ENCODE peak calls at places on chromosomes 12 and 14, in five cellular contexts. One of them, this sample, is unnamed. For H3K4me1, the result is how much of the 10 kb centered on the place peaks cover.

GRCh38 chr14:104105822-104106470 is 20.4 kb downstream of the ASPG start:
- DNase-seq in breast epithelium: peak
- DNase-seq in OCI-LY7: no peak
- DNase-seq in transverse colon: peak
- DNase-seq in adrenal gland: no peak
- DNase-seq in this sample: no peak

GRCh38 chr14:23182372-23183014 is 967 bp downstream of the SLC7A8 start:
- DNase-seq in OCI-LY7: peak
- DNase-seq in transverse colon: peak
- DNase-seq in adrenal gland: peak
- DNase-seq in breast epithelium: peak
- DNase-seq in this sample: peak

GRCh38 chr12:107487011-107487680 is 198.5 kb upstream of the PWP1 start:
- DNase-seq in OCI-LY7: no peak
- DNase-seq in transverse colon: no peak
- DNase-seq in breast epithelium: no peak
- DNase-seq in adrenal gland: no peak
- DNase-seq in this sample: no peak

GRCh38 chr12:131097247-131098177 is 143.8 kb downstream of the ADGRD1 start:
- DNase-seq in transverse colon: no peak
- DNase-seq in OCI-LY7: no peak
- DNase-seq in breast epithelium: peak
- DNase-seq in adrenal gland: no peak
- DNase-seq in this sample: no peak

GRCh38 chr12:132322206-132323132 is 6.9 kb downstream of the GALNT9 start:
- DNase-seq in breast epithelium: no peak
- DNase-seq in OCI-LY7: no peak
- DNase-seq in transverse colon: no peak
- DNase-seq in adrenal gland: no peak
- DNase-seq in this sample: peak

GRCh38 chr14:99909500-99910064 is 116.4 kb downstream of the EML1 start:
- DNase-seq in OCI-LY7: no peak
- DNase-seq in adrenal gland: no peak
- DNase-seq in transverse colon: no peak
- DNase-seq in breast epithelium: no peak
- DNase-seq in this sample: no peak

GRCh38 chr12:66602483-66603143 is 76.3 kb downstream of the GRIP1 start:
- DNase-seq in breast epithelium: no peak
- DNase-seq in adrenal gland: no peak
- DNase-seq in transverse colon: no peak
- DNase-seq in OCI-LY7: peak
- DNase-seq in this sample: no peak

GRCh38 chr12:128079476-128079875 is 187.5 kb upstream of the TMEM132C start:
- DNase-seq in OCI-LY7: no peak
- DNase-seq in breast epithelium: no peak
- DNase-seq in transverse colon: no peak
- DNase-seq in adrenal gland: peak
- DNase-seq in this sample: no peak

GRCh38 chr12:53868516-53868986 is 70.1 kb upstream of the HOXC13 start:
- DNase-seq in breast epithelium: no peak
- DNase-seq in transverse colon: no peak
- DNase-seq in OCI-LY7: no peak
- DNase-seq in adrenal gland: no peak
- DNase-seq in this sample: no peak

GRCh38 chr12:50647479-50647878 is 116.4 kb upstream of the ATF1 start:
- DNase-seq in OCI-LY7: no peak
- DNase-seq in transverse colon: no peak
- DNase-seq in breast epithelium: no peak
- DNase-seq in adrenal gland: no peak
- DNase-seq in this sample: peak

GRCh38 chr12:54428050-54429013 is 9.3 kb upstream of the ITGA5 start:
- DNase-seq in OCI-LY7: no peak
- DNase-seq in transverse colon: peak
- DNase-seq in adrenal gland: no peak
- DNase-seq in breast epithelium: no peak
- DNase-seq in this sample: peak

GRCh38 chr12:131074221-131075083 is 120.7 kb downstream of the ADGRD1 start:
- DNase-seq in OCI-LY7: no peak
- DNase-seq in adrenal gland: peak
- DNase-seq in breast epithelium: no peak
- DNase-seq in transverse colon: no peak
- DNase-seq in this sample: no peak

GRCh38 chr14:31208546-31209424 is 1.2 kb upstream of the HECTD1 start:
- DNase-seq in OCI-LY7: no peak
- DNase-seq in adrenal gland: no peak
- DNase-seq in transverse colon: peak
- DNase-seq in breast epithelium: no peak
- DNase-seq in this sample: no peak

GRCh38 chr14:93745603-93746273 is 42.5 kb downstream of the PRIMA1 start:
- DNase-seq in OCI-LY7: no peak
- DNase-seq in adrenal gland: no peak
- DNase-seq in breast epithelium: no peak
- DNase-seq in transverse colon: no peak
- DNase-seq in this sample: no peak

GRCh38 chr14:74516451-74517155 is 23.0 kb downstream of the ISCA2 start:
- DNase-seq in breast epithelium: no peak
- DNase-seq in adrenal gland: peak
- DNase-seq in OCI-LY7: no peak
- DNase-seq in transverse colon: no peak
- DNase-seq in this sample: no peak

GRCh38 chr12:114011711-114012110 is 45.6 kb upstream of the RBM19 start:
- DNase-seq in adrenal gland: no peak
- DNase-seq in breast epithelium: no peak
- DNase-seq in transverse colon: no peak
- DNase-seq in OCI-LY7: no peak
- DNase-seq in this sample: no peak

GRCh38 chr14:77268989-77269595 is 1.9 kb downstream of the NGB start:
- DNase-seq in OCI-LY7: peak
- DNase-seq in adrenal gland: no peak
- DNase-seq in transverse colon: no peak
- DNase-seq in breast epithelium: no peak
- DNase-seq in this sample: no peak

GRCh38 chr12:124036117-124037109 is 63.4 kb downstream of the ZNF664 start:
- DNase-seq in adrenal gland: peak
- DNase-seq in breast epithelium: no peak
- DNase-seq in transverse colon: peak
- DNase-seq in OCI-LY7: peak
- DNase-seq in this sample: peak

GRCh38 chr14:59303216-59303615 is 114.7 kb downstream of the DAAM1 start:
- DNase-seq in transverse colon: no peak
- DNase-seq in breast epithelium: no peak
- DNase-seq in adrenal gland: no peak
- DNase-seq in OCI-LY7: no peak
- DNase-seq in this sample: no peak

GRCh38 chr12:109160433-109160832 is 44.0 kb downstream of the ACACB start:
- DNase-seq in transverse colon: no peak
- DNase-seq in OCI-LY7: no peak
- DNase-seq in adrenal gland: no peak
- DNase-seq in breast epithelium: no peak
- DNase-seq in this sample: peak

DNA sequence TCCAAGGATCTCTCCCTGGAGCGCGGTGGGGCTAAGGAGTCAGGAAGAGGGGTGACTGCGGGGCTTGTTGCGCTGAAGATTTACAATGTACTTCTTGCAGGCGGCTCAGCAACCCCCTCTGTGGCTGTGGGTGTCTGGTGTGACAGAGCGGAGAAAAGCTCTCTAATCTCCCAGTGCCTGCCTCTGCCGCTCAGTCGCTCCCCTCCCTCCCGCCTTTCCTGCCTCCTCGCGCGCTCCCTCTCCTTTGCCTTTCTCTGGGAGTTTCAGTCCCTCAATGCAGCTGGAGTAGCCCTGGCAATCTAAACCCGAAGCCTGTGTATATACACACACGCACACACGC is 799 bp upstream of the TRHDE start:
- DNase-seq in OCI-LY7: no peak
- DNase-seq in breast epithelium: no peak
- DNase-seq in transverse colon: no peak
- DNase-seq in adrenal gland: no peak
- DNase-seq in this sample: peak
- TF ChIP-seq CTCF in OCI-LY7: no peak
- TF ChIP-seq CTCF in breast epithelium: no peak
- TF ChIP-seq CTCF in transverse colon: no peak
- TF ChIP-seq CTCF in adrenal gland: no peak
- TF ChIP-seq CTCF in this sample: no peak

DNA sequence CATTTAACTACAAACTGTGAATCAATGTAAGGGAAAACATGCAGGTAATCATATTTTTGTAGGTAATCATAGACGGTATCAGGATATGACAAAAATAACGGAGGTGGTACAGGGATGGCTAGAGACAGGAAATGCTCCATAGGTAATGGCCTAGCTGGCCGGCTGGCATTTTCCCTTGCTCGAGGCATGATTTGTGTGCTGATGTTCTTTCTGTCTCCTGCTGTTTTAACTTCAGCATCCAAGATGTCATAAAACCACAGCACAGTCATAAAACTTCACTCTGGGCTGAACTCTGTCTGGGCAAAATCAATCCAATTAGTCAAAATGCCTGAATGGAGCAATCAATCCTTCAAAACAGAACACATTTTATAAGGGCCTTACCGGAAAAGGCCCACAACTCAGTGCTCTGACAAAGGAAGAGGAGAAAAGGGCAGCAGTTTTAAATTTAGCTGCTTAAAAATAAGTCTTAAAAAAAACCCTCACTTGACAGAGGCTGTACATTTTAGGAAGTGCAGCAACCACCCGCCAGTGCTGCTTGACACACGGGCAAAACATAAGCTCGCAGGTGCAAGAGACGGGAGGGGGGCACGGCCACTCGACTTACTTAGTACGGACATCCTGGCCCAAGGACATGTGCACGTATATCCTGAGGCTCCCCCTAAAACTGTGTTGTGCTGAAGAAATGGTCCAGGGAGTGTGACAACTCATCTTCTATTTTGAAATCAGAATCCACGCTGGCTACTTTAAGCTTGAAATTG is 40.5 kb upstream of the GPR68 start:
- DNase-seq in transverse colon: no peak
- DNase-seq in adrenal gland: no peak
- DNase-seq in OCI-LY7: peak
- DNase-seq in breast epithelium: no peak
- DNase-seq in this sample: no peak
- H3K4me1 ChIP-seq in transverse colon: under half
- H3K4me1 ChIP-seq in adrenal gland: under half
- H3K4me1 ChIP-seq in OCI-LY7: half or more
- H3K4me1 ChIP-seq in breast epithelium: under half
- H3K4me1 ChIP-seq in this sample: under half

GRCh38 chr12:97359291-97359690 is 103.3 kb upstream of the RMST start:
- DNase-seq in transverse colon: no peak
- DNase-seq in OCI-LY7: no peak
- DNase-seq in adrenal gland: no peak
- DNase-seq in breast epithelium: no peak
- DNase-seq in this sample: no peak
- TF ChIP-seq CTCF in transverse colon: no peak
- TF ChIP-seq CTCF in OCI-LY7: no peak
- TF ChIP-seq CTCF in adrenal gland: no peak
- TF ChIP-seq CTCF in breast epithelium: no peak
- TF ChIP-seq CTCF in this sample: no peak

DNA sequence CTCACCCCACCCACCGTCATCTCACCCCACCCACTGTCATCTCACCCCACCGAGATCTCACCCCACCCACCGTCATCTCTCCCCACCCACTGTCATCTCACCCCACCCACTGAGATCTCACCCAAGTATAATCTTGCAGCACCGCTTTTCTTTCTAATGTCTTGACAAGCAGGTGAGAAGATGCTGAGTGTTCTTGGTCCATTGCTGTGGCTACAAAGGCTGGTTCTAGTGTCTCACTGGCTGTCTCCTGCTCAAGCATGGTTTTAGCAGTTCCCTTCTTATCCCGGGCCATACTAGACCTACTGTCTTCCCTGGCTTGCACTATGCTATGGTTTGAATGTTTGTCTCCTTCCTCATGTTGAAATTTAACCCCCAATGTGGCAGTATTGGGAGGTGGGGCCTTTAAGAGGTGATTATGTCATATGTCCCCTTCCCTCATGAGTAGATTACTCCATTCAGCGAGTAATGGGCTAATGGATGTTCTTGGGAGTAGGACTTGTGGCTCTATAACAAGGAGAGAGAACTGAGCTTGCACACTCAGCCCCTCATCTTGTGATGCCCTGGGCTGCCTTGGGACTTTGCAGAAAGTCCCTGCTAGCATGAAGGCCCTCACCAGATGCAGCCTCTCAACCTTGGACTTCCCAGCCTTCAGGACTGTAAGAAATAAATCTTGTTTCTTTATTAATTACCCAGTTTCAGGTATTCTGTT is 47.7 kb upstream of the PPP2R5C start:
- DNase-seq in transverse colon: no peak
- DNase-seq in OCI-LY7: no peak
- DNase-seq in breast epithelium: no peak
- DNase-seq in adrenal gland: no peak
- DNase-seq in this sample: no peak
- H3K4me1 ChIP-seq in transverse colon: under half
- H3K4me1 ChIP-seq in OCI-LY7: under half
- H3K4me1 ChIP-seq in breast epithelium: under half
- H3K4me1 ChIP-seq in adrenal gland: under half
- H3K4me1 ChIP-seq in this sample: under half

GRCh38 chr14:69798339-69798735 is 1.3 kb upstream of the SLC10A1 start:
- DNase-seq in adrenal gland: no peak
- DNase-seq in transverse colon: no peak
- DNase-seq in OCI-LY7: no peak
- DNase-seq in breast epithelium: no peak
- DNase-seq in this sample: no peak

GRCh38 chr14:69804902-69805301 is 7.9 kb upstream of the SLC10A1 start:
- DNase-seq in OCI-LY7: no peak
- DNase-seq in transverse colon: no peak
- DNase-seq in adrenal gland: no peak
- DNase-seq in breast epithelium: no peak
- DNase-seq in this sample: no peak

GRCh38 chr14:69808919-69809808 is 12.1 kb upstream of the SLC10A1 start:
- DNase-seq in adrenal gland: no peak
- DNase-seq in breast epithelium: no peak
- DNase-seq in OCI-LY7: no peak
- DNase-seq in transverse colon: no peak
- DNase-seq in this sample: no peak

GRCh38 chr14:69807192-69807591 is 10.2 kb upstream of the SLC10A1 start:
- DNase-seq in OCI-LY7: no peak
- DNase-seq in adrenal gland: no peak
- DNase-seq in transverse colon: no peak
- DNase-seq in breast epithelium: no peak
- DNase-seq in this sample: no peak

GRCh38 chr14:69803753-69804152 is 6.7 kb upstream of the SLC10A1 start:
- DNase-seq in breast epithelium: no peak
- DNase-seq in OCI-LY7: no peak
- DNase-seq in transverse colon: no peak
- DNase-seq in adrenal gland: no peak
- DNase-seq in this sample: no peak
- TF ChIP-seq CTCF in breast epithelium: no peak
- TF ChIP-seq CTCF in OCI-LY7: peak
- TF ChIP-seq CTCF in transverse colon: no peak
- TF ChIP-seq CTCF in adrenal gland: no peak
- TF ChIP-seq CTCF in this sample: peak

This sample was measured in cardiac muscle cell.